ENCODE peak calls at places on chromosomes 7 and 10, in nine cellular contexts. J is colonic mucosa, Z is IMR-90, T is left lung, K is heart right ventricle, Q is brain microvascular endothelial cell, S is endodermal cell, E is Panc1, F is sigmoid colon. H is an unnamed sample.

GRCh38 chr10:71688256-71688655 is 31.3 kb downstream of the C10orf105 start:
- DNase-seq in Z (no peak), S (no peak), Q (no peak), K (no peak), T (no peak), E (no peak), F (no peak), J (no peak), H (no peak)

GRCh38 chr7:105439174-105439893 is 50.6 kb upstream of the SRPK2 start:
- DNase-seq in S (peak), J (peak), Q (peak), Z (peak), F (no peak), E (peak), T (no peak), K (no peak), H (peak)

GRCh38 chr7:137990251-137990901 is 11.5 kb downstream of the CREB3L2 start:
- DNase-seq in J (no peak), S (no peak), F (no peak), E (no peak), T (no peak), Q (peak), K (peak), Z (peak), H (peak)

GRCh38 chr7:80488406-80488805 is 23.5 kb downstream of the GNAT3 start:
- DNase-seq in S (no peak), K (no peak), T (no peak), Z (peak), J (no peak), E (no peak), F (no peak), Q (no peak), H (no peak)

GRCh38 chr10:4546500-4546899 is 279.5 kb upstream of the AKR1E2 start:
- DNase-seq in Q (peak), S (no peak), F (no peak), Z (peak), K (no peak), J (no peak), T (no peak), E (no peak), H (peak)

GRCh38 chr7:111931016-111931517 is 275.1 kb downstream of the DOCK4 start:
- DNase-seq in T (no peak), K (no peak), J (no peak), F (no peak), S (peak), Q (no peak), Z (peak), E (no peak), H (peak)

GRCh38 chr7:39130740-39131538 is 153.2 kb downstream of the POU6F2 start:
- DNase-seq in T (peak), E (no peak), K (no peak), S (no peak), Z (no peak), J (no peak), F (no peak), Q (no peak), H (no peak)

GRCh38 chr7:28996836-28997235 is 38.7 kb upstream of the TRIL start:
- DNase-seq in K (no peak), F (no peak), J (no peak), E (no peak), Q (no peak), S (no peak), Z (no peak), T (no peak), H (no peak)

GRCh38 chr7:74047804-74048380 is 19.9 kb downstream of the ELN start:
- DNase-seq in J (no peak), K (no peak), Z (no peak), T (no peak), E (no peak), S (no peak), F (no peak), Q (no peak), H (no peak)

GRCh38 chr10:99975942-99976809 is 33.6 kb downstream of the DNMBP start:
- DNase-seq in E (no peak), J (no peak), Z (peak), T (no peak), S (no peak), F (no peak), K (peak), Q (peak), H (peak)

GRCh38 chr10:64506963-64507362 is 985.8 kb downstream of the REEP3 start:
- DNase-seq in J (no peak), Z (no peak), F (no peak), Q (no peak), S (peak), T (no peak), E (no peak), K (no peak), H (no peak)

GRCh38 chr7:71637578-71637977 is 505.6 kb downstream of the GALNT17 start:
- DNase-seq in S (no peak), Z (no peak), T (no peak), E (no peak), F (no peak), K (no peak), J (no peak), Q (peak), H (peak)

GRCh38 chr10:24617771-24618396 is 105.8 kb downstream of the ARHGAP21 start:
- DNase-seq in J (peak), S (peak), Q (peak), K (peak), T (no peak), F (peak), E (peak), Z (peak), H (peak)

GRCh38 chr7:45176886-45177731 is 19.5 kb downstream of the RAMP3 start:
- DNase-seq in F (peak), E (no peak), T (peak), S (peak), J (no peak), K (no peak), Z (no peak), Q (no peak), H (no peak)

GRCh38 chr10:78407009-78407711 is 373.5 kb downstream of the RPS24 start:
- DNase-seq in F (peak), Z (peak), K (peak), J (peak), T (peak), S (peak), Q (peak), E (peak), H (peak)

GRCh38 chr10:77305650-77306632 is 331.7 kb downstream of the KCNMA1 start:
- DNase-seq in F (no peak), S (no peak), Q (no peak), Z (peak), J (no peak), E (no peak), K (no peak), T (no peak), H (peak)
- H3K4me3 ChIP-seq in F (no peak), S (no peak), Q (no peak), Z (no peak), J (no peak), E (no peak), K (no peak), T (no peak), H (no peak)

DNA sequence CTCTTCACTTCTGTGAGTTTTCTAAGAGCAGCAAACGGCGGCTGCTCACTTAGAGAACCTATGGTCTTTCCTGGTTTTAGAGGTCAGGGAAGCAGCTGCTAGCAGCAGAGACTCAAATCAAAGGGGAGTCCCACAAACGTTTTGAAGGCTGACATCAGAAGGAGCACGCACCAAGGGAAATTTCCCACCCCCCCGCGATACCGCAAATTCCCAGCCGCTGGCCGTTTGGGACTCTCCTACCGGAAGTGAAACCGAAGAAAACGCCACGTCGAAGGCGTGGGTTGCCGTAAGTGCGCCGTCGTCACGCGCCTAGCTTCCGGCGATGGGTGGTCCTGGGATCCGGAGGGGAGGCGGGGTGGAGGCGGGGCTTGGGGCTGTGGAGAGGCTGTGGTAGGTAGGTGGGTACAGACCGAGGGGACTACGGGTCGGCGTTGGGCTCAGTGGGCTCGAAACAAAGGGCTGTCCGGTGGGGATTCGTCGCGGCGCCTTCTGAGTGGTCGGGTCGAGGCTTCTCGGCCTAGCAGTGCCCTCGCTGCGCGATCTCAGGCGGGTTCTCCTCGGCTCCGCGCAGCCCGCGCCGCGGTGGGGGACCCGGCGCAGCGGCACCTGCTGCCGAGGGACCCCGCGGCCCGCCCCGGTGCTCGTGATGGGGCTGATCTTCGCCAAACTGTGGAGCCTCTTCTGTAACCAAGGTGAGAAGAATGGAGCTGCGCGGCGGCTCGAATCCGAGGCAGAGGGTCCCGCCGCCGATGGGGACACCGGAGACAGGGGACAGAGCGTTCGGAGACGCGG is at the start of gene ARL5B:
- DNase-seq in K (peak), E (peak), Q (peak), F (peak), Z (peak), T (peak), J (peak), S (peak), H (peak)
- TF ChIP-seq CTCF in K (no peak), E (no peak), Q (no peak), F (no peak), Z (no peak), T (no peak), J (no peak), S (no peak), H (no peak)

GRCh38 chr10:6737080-6737641 is 157.1 kb upstream of the PRKCQ start:
- DNase-seq in E (no peak), S (peak), K (peak), T (no peak), J (no peak), Q (peak), Z (peak), F (no peak), H (peak)
- H3K4me3 ChIP-seq in E (no peak), S (no peak), K (peak), T (no peak), J (no peak), Q (no peak), Z (no peak), F (no peak), H (no peak)

GRCh38 chr7:87598234-87599009 is 2.3 kb downstream of the ABCB1 start:
- DNase-seq in E (no peak), Z (no peak), T (no peak), J (no peak), K (no peak), F (no peak), Q (no peak), S (no peak), H (no peak)
- TF ChIP-seq CTCF in E (no peak), Z (no peak), T (no peak), J (no peak), K (no peak), F (no peak), Q (no peak), S (no peak), H (no peak)

DNA sequence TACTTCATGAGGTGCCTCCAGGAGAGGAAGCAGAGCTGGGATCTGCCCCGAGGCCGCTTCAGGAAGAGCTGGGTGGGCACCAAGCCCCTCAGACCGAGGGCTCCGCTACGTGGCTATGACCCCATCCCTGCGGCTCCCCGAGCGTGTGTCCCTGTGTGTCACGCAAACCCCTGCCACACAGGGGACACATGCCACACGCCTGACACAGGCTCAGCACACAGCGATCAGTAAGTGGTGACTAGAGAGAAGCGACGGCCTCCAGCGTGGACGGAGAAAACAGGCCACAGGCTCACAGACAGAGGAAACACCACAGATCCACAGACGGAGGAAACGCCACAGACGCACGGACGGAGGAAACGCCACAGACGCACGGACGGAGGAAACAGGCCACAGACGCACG is 18.5 kb downstream of the DIP2C start:
- DNase-seq in E (no peak), T (no peak), S (peak), Q (no peak), F (no peak), Z (no peak), J (peak), K (no peak), H (no peak)
- H3K4me3 ChIP-seq in E (no peak), T (no peak), S (no peak), Q (no peak), F (no peak), Z (no peak), J (no peak), K (no peak), H (no peak)

GRCh38 chr10:3464760-3465405 is 292.3 kb upstream of the PITRM1 start:
- DNase-seq in K (no peak), S (no peak), J (peak), Z (peak), T (no peak), E (no peak), Q (no peak), F (no peak), H (no peak)

GRCh38 chr10:3465406-3465891 is 292.9 kb upstream of the PITRM1 start:
- DNase-seq in E (no peak), F (no peak), J (peak), T (no peak), Z (peak), K (no peak), S (peak), Q (no peak), H (no peak)

GRCh38 chr10:3469639-3470020 is 297.0 kb upstream of the PITRM1 start:
- DNase-seq in E (no peak), Q (no peak), K (no peak), S (peak), Z (no peak), J (no peak), T (no peak), F (no peak), H (no peak)

GRCh38 chr10:3468919-3469638 is 296.5 kb upstream of the PITRM1 start:
- DNase-seq in E (no peak), T (peak), J (no peak), Q (peak), Z (peak), K (peak), F (peak), S (no peak), H (peak)

DNA sequence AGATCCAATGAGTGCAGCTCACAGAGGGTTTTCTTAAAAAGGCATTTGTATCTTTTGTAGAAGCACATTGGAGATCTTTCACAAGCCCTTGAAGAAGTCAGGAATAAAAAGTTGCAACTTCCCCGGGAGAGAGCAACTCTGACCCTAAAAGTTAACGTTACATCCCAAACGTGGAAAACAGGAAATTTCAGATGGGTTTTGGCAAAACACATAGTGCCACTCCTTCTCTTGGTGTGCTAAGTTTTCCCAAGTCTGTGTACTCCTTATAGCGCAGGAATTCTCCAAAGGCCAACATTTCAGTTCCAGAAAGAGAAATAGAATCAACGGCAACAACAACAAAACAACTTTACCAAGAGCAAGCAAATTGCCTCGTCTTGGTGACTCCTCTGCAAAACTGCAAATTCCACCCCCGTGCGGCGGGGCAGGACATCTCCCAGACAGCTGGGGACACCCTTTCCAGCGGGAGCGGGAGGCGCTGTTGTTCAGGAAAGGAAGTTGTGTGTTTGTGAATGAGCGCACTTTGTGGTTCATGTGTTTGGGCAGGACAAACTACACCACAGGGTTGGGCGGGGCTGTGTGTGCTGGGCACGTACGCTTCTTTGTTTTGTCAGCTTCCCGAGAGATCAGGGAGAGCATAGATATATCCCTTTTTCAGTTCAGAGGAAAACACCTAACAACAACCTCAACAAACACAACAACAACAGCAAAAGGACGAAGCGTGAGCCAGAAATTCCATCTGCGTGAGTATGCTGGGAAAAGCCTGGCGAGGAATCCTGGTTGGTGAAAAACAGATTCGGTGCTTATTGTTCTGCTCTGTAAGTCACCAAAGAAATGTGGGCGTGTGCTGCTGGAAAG is 294.7 kb upstream of the PITRM1 start:
- DNase-seq in Z (peak), T (peak), S (peak), K (peak), E (peak), J (peak), Q (peak), F (peak), H (peak)
- TF ChIP-seq CTCF in Z (peak), T (peak), S (peak), K (peak), E (peak), J (no peak), Q (peak), F (no peak), H (peak)

GRCh38 chr7:102917436-102918353 is 4.9 kb downstream of the LRRC17 start:
- DNase-seq in K (no peak), Q (no peak), E (no peak), Z (no peak), F (no peak), T (no peak), J (no peak), S (no peak), H (no peak)
- H3K4me3 ChIP-seq in K (no peak), Q (no peak), E (no peak), Z (no peak), F (no peak), T (no peak), J (no peak), S (no peak), H (no peak)